ENCODE peak calls at places on chromosomes 12 and 14, in nine cellular contexts. P, S, B, W, T, V, Z, Q and H are unnamed samples.

GRCh38 chr14:69346710-69347109 is 51.4 kb downstream of the ERH start:
- DNase-seq in T (peak; percentile 77), Q (peak; percentile 4), V (peak; percentile 22), P (no peak), B (no peak), W (no peak), S (no peak), Z (peak; percentile 95), H (no peak)

GRCh38 chr12:104420868-104421267 is 35.9 kb upstream of the CHST11 start:
- DNase-seq in W (no peak), Q (peak; percentile 17), S (no peak), T (no peak), P (no peak), V (peak; percentile 7), B (no peak), Z (no peak), H (no peak)

GRCh38 chr14:90444077-90444696 is 47.4 kb downstream of the CALM1 start:
- DNase-seq in V (peak; percentile 18), W (no peak), Z (no peak), S (no peak), T (no peak), Q (peak; percentile 37), B (no peak), P (no peak), H (peak; percentile 10)

GRCh38 chr12:20320552-20320951 is 47.8 kb upstream of the PDE3A start:
- DNase-seq in P (no peak), S (no peak), Q (no peak), V (no peak), Z (peak; percentile 14), B (no peak), T (no peak), W (no peak), H (no peak)

GRCh38 chr12:65656904-65657351 is 167.4 kb upstream of the HMGA2 start:
- DNase-seq in T (no peak), W (no peak), Z (no peak), V (peak; percentile 90), B (no peak), S (no peak), P (no peak), Q (peak; percentile 91), H (peak; percentile 95)

GRCh38 chr12:94900496-94900895 is 103.0 kb downstream of the NDUFA12 start:
- DNase-seq in Z (no peak), V (no peak), S (no peak), P (no peak), T (no peak), W (no peak), B (no peak), Q (no peak), H (no peak)

GRCh38 chr12:8899835-8900234 is 14.5 kb upstream of the PHC1 start:
- DNase-seq in Q (no peak), V (no peak), W (no peak), S (no peak), P (no peak), T (no peak), Z (no peak), B (no peak), H (no peak)

GRCh38 chr12:119299130-119299529 is 35.4 kb upstream of the CCDC60 start:
- DNase-seq in Q (no peak), S (no peak), P (no peak), Z (no peak), B (no peak), T (no peak), W (no peak), V (no peak), H (no peak)

GRCh38 chr14:92785601-92786426 is 8.3 kb upstream of the GOLGA5 start:
- DNase-seq in S (no peak), T (no peak), B (no peak), P (no peak), W (no peak), Q (peak; percentile 90), V (peak; percentile 90), Z (no peak), H (peak; percentile 86)

GRCh38 chr12:56468216-56469006 is at the start of gene SPRYD4:
- DNase-seq in P (peak; percentile 85), Z (peak; percentile 96), B (peak; percentile 90), T (peak; percentile 93), V (peak; percentile 92), S (peak; percentile 81), Q (peak; percentile 86), W (peak; percentile 93), H (peak; percentile 94)

GRCh38 chr12:31594681-31595080 is 3.7 kb upstream of the DENND5B start:
- DNase-seq in Z (no peak), V (peak; percentile 23), W (no peak), S (no peak), Q (peak; percentile 69), P (no peak), B (no peak), T (no peak), H (no peak)

GRCh38 chr12:34291001-34291400 is 268.7 kb downstream of the ALG10 start:
- DNase-seq in B (no peak), T (no peak), V (no peak), P (no peak), Z (no peak), W (no peak), S (no peak), Q (no peak), H (no peak)

GRCh38 chr14:73246387-73247150 is 9.3 kb downstream of the PAPLN start:
- DNase-seq in B (no peak), T (no peak), S (no peak), Z (no peak), V (no peak), P (no peak), Q (no peak), W (no peak), H (no peak)

GRCh38 chr14:57692671-57693070 is 173.2 kb downstream of the SLC35F4 start:
- DNase-seq in B (no peak), V (peak; percentile 85), Q (peak; percentile 63), S (no peak), W (no peak), T (no peak), P (no peak), Z (no peak), H (peak; percentile 7)

GRCh38 chr14:52272375-52272774 is 4.9 kb downstream of the PTGDR start:
- DNase-seq in P (no peak), V (peak; percentile 53), T (no peak), B (peak; percentile 9), Q (peak; percentile 43), W (no peak), S (no peak), Z (peak; percentile 54), H (no peak)

GRCh38 chr14:63499701-63500250 is 43.4 kb downstream of the PPP2R5E start:
- DNase-seq in Z (no peak), B (no peak), S (no peak), W (no peak), V (peak; percentile 80), P (no peak), T (no peak), Q (peak; percentile 84), H (peak; percentile 39)

GRCh38 chr12:86513206-86513605 is 257.0 kb upstream of the MGAT4C start:
- DNase-seq in B (no peak), W (no peak), Z (no peak), S (no peak), P (no peak), V (peak; percentile 15), Q (no peak), T (no peak), H (no peak)

GRCh38 chr14:71918955-71919354 is 13.3 kb upstream of the RGS6 start:
- DNase-seq in Q (no peak), W (no peak), T (no peak), V (no peak), S (no peak), B (no peak), P (no peak), Z (peak; percentile 71), H (no peak)

GRCh38 chr14:73492661-73493060 is 1.9 kb downstream of the RIOX1 start:
- DNase-seq in T (no peak), Q (no peak), V (no peak), B (no peak), S (no peak), Z (no peak), W (no peak), P (no peak), H (no peak)

GRCh38 chr12:72261885-72262284 is 10.3 kb upstream of the TRHDE start:
- DNase-seq in P (no peak), T (peak; percentile 34), W (no peak), S (no peak), Z (no peak), B (no peak), Q (no peak), V (no peak), H (no peak)

GRCh38 chr12:6234214-6234613 is 34.0 kb downstream of the CD9 start:
- DNase-seq in Z (no peak), P (no peak), V (peak; percentile 51), S (no peak), T (no peak), Q (peak; percentile 53), B (no peak), W (no peak), H (no peak)

GRCh38 chr12:118370601-118371000 is 2.1 kb downstream of the TAOK3 start:
- DNase-seq in B (no peak), W (no peak), Z (no peak), V (no peak), Q (no peak), T (no peak), P (no peak), S (no peak), H (no peak)

GRCh38 chr14:101222362-101223090 is 319.0 kb upstream of the RTL1 start:
- DNase-seq in Z (peak; percentile 64), T (no peak), P (no peak), V (no peak), W (no peak), S (no peak), Q (no peak), B (no peak), H (no peak)

GRCh38 chr14:78340250-78340649 is 170.1 kb downstream of the NRXN3 start:
- DNase-seq in V (no peak), B (no peak), T (no peak), S (no peak), P (no peak), Z (no peak), W (no peak), Q (no peak), H (no peak)